ENCODE peak calls at places on chromosomes 16 and 17, in ten cellular contexts. T is naive B cell; L is CD4-positive, alpha-beta memory T cell; O is COR-L47; K is CD8-positive, alpha-beta memory T cell; I is fibroblast of lung; H is dermis blood vessel endothelial cell; V is cardiac fibroblast; U is fibroblast of the aortic adventitia; G is stomach. D is an unnamed sample.

GRCh38 chr17:42512733-42513251 is 23.2 kb upstream of the NAGLU start:
- DNase-seq in H (no peak), K (no peak), G (no peak), I (peak), O (no peak), U (peak), L (no peak), T (no peak), V (no peak), D (no peak)

GRCh38 chr16:86732621-86733297 is 154.4 kb downstream of the FOXL1 start:
- DNase-seq in L (no peak), T (no peak), G (no peak), V (no peak), I (peak), O (no peak), U (peak), H (peak), K (no peak), D (peak)

GRCh38 chr17:6457688-6458190 is 13.5 kb downstream of the PIMREG start:
- DNase-seq in K (no peak), H (no peak), O (no peak), I (no peak), T (no peak), U (no peak), L (no peak), V (no peak), G (peak), D (no peak)

GRCh38 chr16:47460301-47460754 is 535 bp downstream of the ITFG1 start:
- DNase-seq in L (no peak), V (no peak), I (no peak), G (no peak), O (no peak), U (no peak), K (no peak), H (peak), T (no peak), D (peak)

GRCh38 chr17:41893384-41893783 is 25.4 kb downstream of the ACLY start:
- DNase-seq in L (no peak), I (no peak), O (no peak), T (no peak), K (no peak), V (no peak), U (no peak), H (no peak), G (no peak), D (no peak)

GRCh38 chr16:11297492-11298142 is 16.5 kb upstream of the PRM1 start:
- DNase-seq in L (peak), I (peak), U (peak), K (peak), H (peak), V (peak), O (peak), T (peak), G (peak), D (peak)

GRCh38 chr16:89035013-89035697 is 58.1 kb upstream of the CBFA2T3 start:
- DNase-seq in H (no peak), G (no peak), V (no peak), T (no peak), L (no peak), K (no peak), O (no peak), I (no peak), U (no peak), D (no peak)

GRCh38 chr17:69900829-69901228 is 174.2 kb upstream of the KCNJ16 start:
- DNase-seq in U (no peak), K (no peak), H (peak), V (peak), L (no peak), G (no peak), O (no peak), T (no peak), I (no peak), D (no peak)

GRCh38 chr16:28974007-28974436 is 556 bp upstream of the SPNS1 start:
- DNase-seq in V (peak), G (peak), H (peak), K (no peak), U (peak), L (no peak), T (no peak), O (peak), I (peak), D (peak)

GRCh38 chr17:11244781-11245180 is 3.8 kb downstream of the SHISA6 start:
- DNase-seq in L (no peak), O (no peak), V (no peak), I (no peak), T (no peak), H (no peak), G (no peak), U (no peak), K (no peak), D (no peak)

GRCh38 chr17:61159415-61159814 is 240.2 kb upstream of the TBX2 start:
- DNase-seq in I (peak), L (no peak), O (no peak), K (no peak), G (no peak), H (no peak), V (peak), T (no peak), U (no peak), D (no peak)

GRCh38 chr16:4894276-4895150 is 42.4 kb downstream of the PPL start:
- DNase-seq in I (no peak), V (no peak), K (no peak), H (peak), G (no peak), L (no peak), O (no peak), T (no peak), U (no peak), D (no peak)

GRCh38 chr16:67726106-67727034 is 7.3 kb upstream of the GFOD2 start:
- DNase-seq in L (no peak), H (no peak), U (no peak), T (no peak), G (no peak), I (no peak), K (no peak), O (no peak), V (no peak), D (peak)

GRCh38 chr16:67395458-67396158 is 2.3 kb upstream of the TPPP3 start:
- DNase-seq in T (no peak), H (peak), V (peak), K (no peak), L (no peak), O (peak), G (no peak), I (no peak), U (no peak), D (no peak)

GRCh38 chr17:3886776-3887175 is 6.1 kb downstream of the CAMKK1 start:
- DNase-seq in L (no peak), V (no peak), O (no peak), G (no peak), H (peak), I (no peak), T (peak), K (no peak), U (no peak), D (no peak)

GRCh38 chr16:75096730-75097129 is 19.9 kb downstream of the LDHD start:
- DNase-seq in G (peak), L (no peak), V (no peak), O (no peak), T (no peak), U (peak), K (no peak), I (no peak), H (no peak), D (no peak)

GRCh38 chr16:78383118-78383517 is 283.7 kb downstream of the WWOX start:
- DNase-seq in V (no peak), U (no peak), I (no peak), H (no peak), O (no peak), G (no peak), L (no peak), T (no peak), K (no peak), D (no peak)

GRCh38 chr17:28324272-28324745 is 5.3 kb downstream of the TMEM97 start:
- DNase-seq in G (peak), H (no peak), V (no peak), O (no peak), U (no peak), T (no peak), K (no peak), L (no peak), I (no peak), D (no peak)

GRCh38 chr17:49887744-49888360 is 40.0 kb upstream of the TAC4 start:
- DNase-seq in O (no peak), L (no peak), V (no peak), U (no peak), I (no peak), G (no peak), T (no peak), K (no peak), H (no peak), D (no peak)

GRCh38 chr16:56513972-56514371 is 5.9 kb downstream of the BBS2 start:
- DNase-seq in T (peak), O (peak), L (peak), I (peak), V (peak), K (peak), G (peak), U (peak), H (peak), D (peak)

GRCh38 chr17:70629902-70630301 is 460.6 kb downstream of the KCNJ2 start:
- DNase-seq in G (no peak), L (no peak), O (no peak), U (peak), T (no peak), V (peak), K (no peak), H (peak), I (peak), D (no peak)